ENCODE peak calls at places on chromosomes 1 and 21, in ten cellular contexts. Q is OCI-LY7, H is GM12878, W is fibroblast of lung, T is mammary epithelial cell, D is endothelial cell of umbilical vein, Y is GM23248, F is IMR-90, V is PC-3, L is DND-41. C is an unnamed sample.

GRCh38 chr1:154407021-154407865 is 2.1 kb downstream of the IL6R start:
- DNase-seq in Q (peak), H (peak), W (no peak), T (peak), D (no peak), Y (peak), F (no peak), V (no peak), L (no peak), C (no peak)

GRCh38 chr1:246768403-246769020 is 44.3 kb downstream of the SCCPDH start:
- DNase-seq in Q (no peak), H (no peak), W (no peak), T (no peak), D (no peak), Y (no peak), F (no peak), V (no peak), L (no peak), C (no peak)

GRCh38 chr1:230321341-230321740 is 104.8 kb downstream of the PGBD5 start:
- DNase-seq in Q (no peak), H (no peak), W (no peak), T (no peak), D (no peak), Y (no peak), F (no peak), V (no peak), L (no peak), C (no peak)

GRCh38 chr1:203686091-203686632 is 59.5 kb downstream of the ATP2B4 start:
- DNase-seq in Q (no peak), H (no peak), W (peak), T (no peak), D (peak), Y (peak), F (peak), V (peak), L (no peak), C (peak)

GRCh38 chr1:844472-845026 is 79.2 kb upstream of the SAMD11 start:
- DNase-seq in Q (no peak), H (no peak), W (no peak), T (no peak), D (no peak), Y (no peak), F (no peak), V (no peak), L (peak), C (no peak)

GRCh38 chr1:85356130-85356529 is 79.7 kb upstream of the BCL10 start:
- DNase-seq in Q (no peak), H (no peak), W (no peak), T (no peak), D (no peak), Y (no peak), F (no peak), V (no peak), L (no peak), C (no peak)

GRCh38 chr1:160637821-160638539 is 8.9 kb downstream of the SLAMF1 start:
- DNase-seq in Q (no peak), H (no peak), W (no peak), T (no peak), D (peak), Y (no peak), F (no peak), V (no peak), L (peak), C (no peak)

GRCh38 chr1:198630863-198631262 is 8.0 kb upstream of the PTPRC start:
- DNase-seq in Q (no peak), H (no peak), W (no peak), T (no peak), D (no peak), Y (no peak), F (no peak), V (no peak), L (no peak), C (no peak)

GRCh38 chr21:39803393-39803792 is 58.4 kb downstream of the IGSF5 start:
- DNase-seq in Q (no peak), H (no peak), W (no peak), T (no peak), D (no peak), Y (no peak), F (no peak), V (no peak), L (no peak), C (no peak)

GRCh38 chr1:32759521-32759980 is 57.0 kb upstream of the SYNC start:
- DNase-seq in Q (no peak), H (no peak), W (no peak), T (peak), D (no peak), Y (no peak), F (no peak), V (peak), L (no peak), C (peak)

DNA sequence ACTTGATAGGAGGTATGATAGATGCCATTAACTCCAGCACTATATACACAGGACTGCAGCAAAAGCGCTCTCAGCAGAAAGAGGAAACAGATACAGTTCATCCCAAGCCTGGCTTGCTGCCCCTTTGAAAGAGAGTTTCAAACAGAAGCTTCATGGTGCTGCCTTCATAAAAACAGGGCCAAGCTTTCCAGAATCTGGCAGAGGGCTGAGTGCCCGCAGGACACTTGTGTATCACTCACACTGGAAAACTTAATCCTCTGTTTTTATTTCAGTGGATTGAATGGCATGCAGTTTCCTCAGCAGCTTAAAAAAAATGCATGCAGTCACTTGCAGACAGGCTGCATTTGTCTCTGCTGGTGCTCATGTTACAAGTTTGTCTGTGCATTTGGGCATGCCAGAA is 40.4 kb downstream of the KCNJ15 start:
- DNase-seq in Q (no peak), H (no peak), W (peak), T (peak), D (peak), Y (peak), F (peak), V (no peak), L (no peak), C (no peak)
- H2AFZ ChIP-seq in Q (no peak), H (no peak), W (no peak), T (no peak), D (peak), Y (peak), F (peak), V (no peak), L (no peak), C (no peak)

GRCh38 chr1:78045850-78046778 is at the start of gene GIPC2:
- DNase-seq in Q (no peak), H (no peak), W (peak), T (no peak), D (peak), Y (peak), F (peak), V (no peak), L (no peak), C (peak)

GRCh38 chr1:78043436-78043835 is 2.3 kb upstream of the GIPC2 start:
- DNase-seq in Q (no peak), H (no peak), W (no peak), T (no peak), D (no peak), Y (no peak), F (no peak), V (no peak), L (no peak), C (peak)

GRCh38 chr1:78044796-78045599 is 768 bp upstream of the GIPC2 start:
- DNase-seq in Q (no peak), H (no peak), W (no peak), T (no peak), D (peak), Y (no peak), F (no peak), V (no peak), L (no peak), C (no peak)

GRCh38 chr1:78047131-78047530 is 1.4 kb downstream of the GIPC2 start:
- DNase-seq in Q (no peak), H (no peak), W (no peak), T (no peak), D (peak), Y (no peak), F (no peak), V (no peak), L (no peak), C (peak)

DNA sequence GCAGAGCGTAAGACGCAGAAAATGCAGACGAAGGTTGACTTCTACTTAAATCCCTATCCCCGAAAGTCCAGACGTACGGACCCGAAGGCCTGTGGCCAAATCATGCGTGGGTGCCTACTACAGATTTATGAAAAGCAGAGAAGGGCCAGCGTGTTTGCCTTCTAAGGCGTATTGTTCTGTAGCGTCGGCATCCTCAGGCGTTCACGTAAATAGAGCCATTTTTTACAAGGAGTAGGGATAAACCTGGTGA is 241 bp upstream of the GIPC2 start:
- DNase-seq in Q (no peak), H (no peak), W (no peak), T (no peak), D (no peak), Y (no peak), F (no peak), V (no peak), L (no peak), C (no peak)
- H3K4me3 ChIP-seq in Q (no peak), H (peak), W (peak), T (no peak), D (peak), Y (peak), F (no peak), V (no peak), L (no peak), C (peak)

GRCh38 chr1:2871246-2871815 is 69.8 kb upstream of the TTC34 start:
- DNase-seq in Q (no peak), H (no peak), W (no peak), T (no peak), D (no peak), Y (no peak), F (no peak), V (no peak), L (no peak), C (no peak)
- H2AFZ ChIP-seq in Q (no peak), H (no peak), W (no peak), T (no peak), D (no peak), Y (no peak), F (no peak), V (no peak), L (no peak), C (no peak)

GRCh38 chr1:27356277-27356627 is 10.5 kb downstream of the MAP3K6 start:
- DNase-seq in Q (no peak), H (no peak), W (no peak), T (no peak), D (no peak), Y (no peak), F (no peak), V (no peak), L (no peak), C (no peak)

GRCh38 chr1:27358038-27358927 is 8.5 kb downstream of the MAP3K6 start:
- DNase-seq in Q (no peak), H (no peak), W (no peak), T (no peak), D (no peak), Y (no peak), F (no peak), V (no peak), L (no peak), C (no peak)

GRCh38 chr1:27356628-27357280 is 10.0 kb downstream of the MAP3K6 start:
- DNase-seq in Q (peak), H (no peak), W (no peak), T (no peak), D (no peak), Y (no peak), F (no peak), V (no peak), L (no peak), C (no peak)

GRCh38 chr1:27358928-27359313 is 7.8 kb downstream of the MAP3K6 start:
- DNase-seq in Q (no peak), H (no peak), W (no peak), T (no peak), D (no peak), Y (no peak), F (no peak), V (no peak), L (no peak), C (no peak)

DNA sequence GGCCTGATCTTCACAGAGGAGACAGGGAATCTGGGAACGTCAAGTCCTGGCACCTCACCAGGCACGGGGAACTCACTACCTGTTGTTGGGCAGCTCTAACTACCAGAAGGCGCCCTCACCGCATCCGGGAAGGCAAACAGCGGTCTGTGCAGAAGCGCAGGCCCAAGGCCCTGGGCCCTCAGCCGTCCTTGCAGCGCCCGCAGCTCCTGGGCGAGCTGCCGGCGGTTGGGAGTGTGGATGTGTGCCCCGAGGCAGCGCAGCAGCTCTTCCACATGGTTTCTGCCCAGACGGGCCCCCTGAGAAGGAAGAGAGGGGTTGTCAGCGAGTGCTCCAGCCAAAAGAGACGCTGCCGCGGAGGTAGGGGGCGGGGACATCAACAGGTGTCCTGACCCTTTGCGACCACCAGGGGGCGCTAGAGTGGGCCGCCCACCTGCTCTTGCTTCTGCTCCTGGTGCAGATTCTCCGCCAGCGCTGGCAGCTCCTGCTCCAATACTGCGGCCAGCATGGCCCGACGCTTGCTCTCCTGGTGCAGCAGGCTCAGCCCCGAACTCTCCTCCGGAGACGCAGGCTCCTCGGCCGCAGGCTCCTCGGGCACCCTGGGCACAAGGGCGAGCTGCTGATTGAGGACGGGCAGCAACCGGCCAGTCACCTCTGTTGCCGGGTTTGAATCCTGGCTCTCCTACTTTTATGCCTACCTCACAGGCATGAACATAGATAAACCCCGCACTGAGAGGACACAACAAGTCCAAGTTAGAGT is 9.3 kb downstream of the MAP3K6 start:
- DNase-seq in Q (peak), H (no peak), W (peak), T (no peak), D (peak), Y (peak), F (peak), V (peak), L (peak), C (peak)
- H3K4me3 ChIP-seq in Q (peak), H (peak), W (no peak), T (no peak), D (no peak), Y (no peak), F (no peak), V (no peak), L (peak), C (no peak)

GRCh38 chr21:20998886-20999285 is 677 bp downstream of the NCAM2 start:
- DNase-seq in Q (no peak), H (no peak), W (no peak), T (no peak), D (no peak), Y (peak), F (no peak), V (no peak), L (no peak), C (no peak)
- H2AFZ ChIP-seq in Q (no peak), H (no peak), W (peak), T (no peak), D (peak), Y (peak), F (no peak), V (peak), L (no peak), C (peak)

GRCh38 chr21:18468775-18469174 is 65.2 kb upstream of the TMPRSS15 start:
- DNase-seq in Q (no peak), H (no peak), W (peak), T (no peak), D (no peak), Y (no peak), F (no peak), V (no peak), L (no peak), C (no peak)
- H3K4me3 ChIP-seq in Q (no peak), H (no peak), W (peak), T (no peak), D (no peak), Y (no peak), F (no peak), V (no peak), L (no peak), C (no peak)

DNA sequence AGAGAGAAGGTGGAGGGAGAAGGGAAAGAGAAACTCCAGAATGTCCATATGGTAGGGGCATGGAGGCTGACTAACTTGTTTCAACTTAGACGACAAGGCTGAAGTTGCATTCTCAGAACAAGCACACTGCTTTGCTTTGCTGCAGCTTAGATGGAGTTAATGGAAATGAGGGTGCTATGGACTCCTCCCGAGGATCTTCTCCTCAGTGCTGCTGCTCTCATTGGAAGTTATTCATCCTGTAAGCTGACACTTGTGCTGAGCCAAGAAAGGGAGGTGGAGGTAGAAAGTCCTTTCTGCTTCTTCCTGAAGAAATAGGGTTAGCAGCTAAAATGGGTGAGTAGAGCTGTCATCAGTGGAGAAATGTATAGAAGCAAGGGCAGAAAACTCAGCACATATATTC is 215.3 kb downstream of the SEC16B start:
- DNase-seq in Q (no peak), H (no peak), W (no peak), T (no peak), D (no peak), Y (no peak), F (no peak), V (no peak), L (no peak), C (no peak)
- H2AFZ ChIP-seq in Q (no peak), H (no peak), W (no peak), T (no peak), D (no peak), Y (no peak), F (no peak), V (no peak), L (no peak), C (no peak)